ENCODE peak calls at places on chromosomes 6 and 20, in five cellular contexts. O is NCI-H1048; H is naive thymus-derived CD8-positive, alpha-beta T cell; S is LHCN-M2; T is endothelial cell. G is an unnamed sample.

GRCh38 chr20:53608456-53609413 is 15.1 kb upstream of the ZNF217 start:
- DNase-seq in O (no peak), H (peak), S (peak), T (no peak), G (no peak)

GRCh38 chr6:163170294-163170883 is 244.1 kb upstream of the QKI start:
- DNase-seq in O (peak), H (no peak), S (no peak), T (no peak), G (peak)

GRCh38 chr6:53718597-53719460 is 53.3 kb upstream of the KLHL31 start:
- DNase-seq in O (peak), H (no peak), S (peak), T (peak), G (peak)

GRCh38 chr6:2665169-2666070 is 85.3 kb downstream of the MYLK4 start:
- DNase-seq in O (no peak), H (no peak), S (no peak), T (no peak), G (no peak)

GRCh38 chr6:145904391-145904790 is 59.8 kb downstream of the SHPRH start:
- DNase-seq in O (no peak), H (no peak), S (no peak), T (no peak), G (no peak)

GRCh38 chr6:161407581-161407980 is 133.7 kb upstream of the AGPAT4 start:
- DNase-seq in O (no peak), H (no peak), S (peak), T (no peak), G (no peak)

GRCh38 chr6:140105857-140106256 is 731.4 kb upstream of the CITED2 start:
- DNase-seq in O (no peak), H (no peak), S (peak), T (no peak), G (peak)

GRCh38 chr20:37311710-37312355 is 22.4 kb downstream of the MANBAL start:
- DNase-seq in O (no peak), H (peak), S (no peak), T (no peak), G (no peak)

GRCh38 chr6:34657307-34657978 is 39.1 kb downstream of the ILRUN start:
- DNase-seq in O (no peak), H (no peak), S (peak), T (peak), G (no peak)

GRCh38 chr6:144185133-144185836 is 35.0 kb downstream of the STX11 start:
- DNase-seq in O (no peak), H (no peak), S (no peak), T (no peak), G (no peak)

GRCh38 chr20:40714109-40714508 is 25.1 kb upstream of the MAFB start:
- DNase-seq in O (no peak), H (no peak), S (no peak), T (no peak), G (no peak)

GRCh38 chr6:109456710-109457595 is 1.4 kb upstream of the MICAL1 start:
- DNase-seq in O (no peak), H (no peak), S (peak), T (no peak), G (no peak)

GRCh38 chr6:87154641-87155271 is 609 bp upstream of the ZNF292 start:
- DNase-seq in O (no peak), H (peak), S (peak), T (no peak), G (no peak)

GRCh38 chr6:16711551-16712249 is 49.6 kb downstream of the ATXN1 start:
- DNase-seq in O (no peak), H (no peak), S (no peak), T (no peak), G (no peak)

GRCh38 chr6:5110246-5110645 is 25.1 kb downstream of the PPP1R3G start:
- DNase-seq in O (no peak), H (no peak), S (no peak), T (no peak), G (no peak)

GRCh38 chr20:19932170-19932667 is 84.9 kb upstream of the NAA20 start:
- DNase-seq in O (no peak), H (no peak), S (peak), T (no peak), G (no peak)

GRCh38 chr6:18362058-18362561 is 25.0 kb upstream of the RNF144B start:
- DNase-seq in O (no peak), H (no peak), S (peak), T (no peak), G (no peak)

GRCh38 chr20:36491901-36492617 is 49.3 kb upstream of the MYL9 start:
- DNase-seq in O (no peak), H (peak), S (peak), T (peak), G (no peak)

GRCh38 chr20:47455133-47456040 is 46.3 kb upstream of the NCOA3 start:
- DNase-seq in O (no peak), H (no peak), S (no peak), T (no peak), G (no peak)

GRCh38 chr6:142819603-142820335 is 125.2 kb downstream of the HIVEP2 start:
- DNase-seq in O (no peak), H (no peak), S (peak), T (no peak), G (no peak)

GRCh38 chr6:167100241-167100674 is 22.6 kb upstream of the CCR6 start:
- DNase-seq in O (no peak), H (no peak), S (no peak), T (no peak), G (no peak)

GRCh38 chr20:24470782-24471582 is 1.6 kb downstream of the SYNDIG1 start:
- DNase-seq in O (no peak), H (no peak), S (no peak), T (peak), G (peak)

GRCh38 chr6:122207794-122208193 is 191.7 kb upstream of the HSF2 start:
- DNase-seq in O (no peak), H (no peak), S (peak), T (no peak), G (no peak)